ENCODE peak calls at places on chromosomes 12 and 14, in five cellular contexts. H is A549, G is IMR-90, K is stomach, E is uterus. O is an unnamed sample.

GRCh38 chr14:89540830-89541470 is 123.9 kb upstream of the FOXN3 start:
- DNase-seq in H (no peak), G (peak; percentile 95), K (no peak), E (no peak), O (no peak)

GRCh38 chr14:41016213-41016612 is 590.5 kb upstream of the LRFN5 start:
- DNase-seq in H (no peak), G (no peak), K (no peak), E (no peak), O (no peak)

GRCh38 chr14:77023001-77023996 is 5.2 kb downstream of the IRF2BPL start:
- DNase-seq in H (no peak), G (peak; percentile 38), K (peak; percentile 76), E (peak; percentile 82), O (no peak)

GRCh38 chr14:23610090-23610814 is 25.9 kb upstream of the DHRS2 start:
- DNase-seq in H (no peak), G (no peak), K (no peak), E (no peak), O (no peak)

GRCh38 chr12:13163868-13164267 is 32.7 kb upstream of the EMP1 start:
- DNase-seq in H (no peak), G (no peak), K (no peak), E (no peak), O (no peak)

GRCh38 chr12:127381043-127381668 is 885.8 kb upstream of the TMEM132C start:
- DNase-seq in H (peak; percentile 30), G (no peak), K (peak; percentile 60), E (no peak), O (peak; percentile 60)

GRCh38 chr14:94460631-94461416 is 8.2 kb upstream of the SERPINA11 start:
- DNase-seq in H (no peak), G (no peak), K (no peak), E (no peak), O (no peak)

GRCh38 chr14:59337151-59337611 is 128.0 kb downstream of the GPR135 start:
- DNase-seq in H (no peak), G (no peak), K (peak; percentile 29), E (peak; percentile 87), O (no peak)

GRCh38 chr12:79681008-79681590 is 9.7 kb downstream of the PAWR start:
- DNase-seq in H (no peak), G (peak; percentile 83), K (no peak), E (no peak), O (no peak)

GRCh38 chr14:60630129-60630528 is 19.1 kb downstream of the SIX1 start:
- DNase-seq in H (no peak), G (no peak), K (no peak), E (no peak), O (no peak)

GRCh38 chr12:56768424-56768823 is 5.3 kb downstream of the HSD17B6 start:
- DNase-seq in H (no peak), G (no peak), K (no peak), E (no peak), O (no peak)

GRCh38 chr14:89325299-89325883 is 91.6 kb downstream of the FOXN3 start:
- DNase-seq in H (no peak), G (no peak), K (no peak), E (no peak), O (no peak)

GRCh38 chr14:104219731-104220224 is 81.4 kb downstream of the KIF26A start:
- DNase-seq in H (no peak), G (no peak), K (no peak), E (no peak), O (no peak)

GRCh38 chr14:71960620-71961353 is 28.6 kb downstream of the RGS6 start:
- DNase-seq in H (no peak), G (no peak), K (no peak), E (no peak), O (no peak)

GRCh38 chr12:70305794-70306193 is 60.3 kb upstream of the KCNMB4 start:
- DNase-seq in H (no peak), G (peak; percentile 65), K (no peak), E (no peak), O (no peak)

GRCh38 chr14:104375551-104376201 is 203.9 kb upstream of the C14orf180 start:
- DNase-seq in H (no peak), G (no peak), K (no peak), E (no peak), O (no peak)

GRCh38 chr12:3920378-3921141 is 47.4 kb upstream of the PARP11 start:
- DNase-seq in H (no peak), G (no peak), K (no peak), E (no peak), O (no peak)

GRCh38 chr12:80230068-80230467 is 130.7 kb downstream of the OTOGL start:
- DNase-seq in H (no peak), G (no peak), K (no peak), E (no peak), O (no peak)

GRCh38 chr12:12357697-12358476 is 1.0 kb downstream of the BORCS5 start:
- DNase-seq in H (no peak), G (peak; percentile 34), K (no peak), E (no peak), O (no peak)

GRCh38 chr14:101481557-101481956 is 79.7 kb upstream of the DIO3 start:
- DNase-seq in H (no peak), G (no peak), K (peak; percentile 13), E (peak; percentile 29), O (no peak)

GRCh38 chr14:64953661-64954060 is 11.1 kb upstream of the GPX2 start:
- DNase-seq in H (no peak), G (no peak), K (no peak), E (no peak), O (no peak)

GRCh38 chr14:20295067-20295466 is 10.7 kb downstream of the TTC5 start:
- DNase-seq in H (no peak), G (no peak), K (no peak), E (no peak), O (no peak)

GRCh38 chr12:68259318-68259940 is 6.0 kb upstream of the IL22 start:
- DNase-seq in H (no peak), G (peak; percentile 92), K (no peak), E (no peak), O (peak; percentile 41)

GRCh38 chr14:61570961-61571299 is 124.4 kb upstream of the HIF1A start:
- DNase-seq in H (no peak), G (no peak), K (no peak), E (no peak), O (no peak)

GRCh38 chr14:68691031-68691864 is 101.6 kb downstream of the ZFP36L1 start:
- DNase-seq in H (no peak), G (no peak), K (no peak), E (peak; percentile 37), O (no peak)

GRCh38 chr14:86279405-86279804 is 749.5 kb downstream of the FLRT2 start:
- DNase-seq in H (no peak), G (no peak), K (no peak), E (no peak), O (no peak)

GRCh38 chr14:56195727-56196126 is 77.5 kb downstream of the PELI2 start:
- DNase-seq in H (no peak), G (peak; percentile 58), K (no peak), E (no peak), O (no peak)

GRCh38 chr12:75872762-75873161 is 158.8 kb downstream of the PHLDA1 start:
- DNase-seq in H (no peak), G (no peak), K (no peak), E (no peak), O (no peak)

GRCh38 chr12:65649126-65649525 is 175.2 kb upstream of the HMGA2 start:
- DNase-seq in H (peak; percentile 72), G (peak; percentile 100), K (no peak), E (peak; percentile 24), O (peak; percentile 48)

GRCh38 chr12:107415834-107416233 is 269.8 kb upstream of the PWP1 start:
- DNase-seq in H (no peak), G (no peak), K (no peak), E (no peak), O (no peak)

GRCh38 chr14:67241416-67242362 is at the start of gene PALS1:
- DNase-seq in H (peak; percentile 33), G (peak; percentile 88), K (no peak), E (peak; percentile 43), O (peak; percentile 15)
- TF ChIP-seq POLR2A in H (no peak), G (peak; percentile 86), K (no peak), E (peak; percentile 34), O (peak; percentile 11)

DNA sequence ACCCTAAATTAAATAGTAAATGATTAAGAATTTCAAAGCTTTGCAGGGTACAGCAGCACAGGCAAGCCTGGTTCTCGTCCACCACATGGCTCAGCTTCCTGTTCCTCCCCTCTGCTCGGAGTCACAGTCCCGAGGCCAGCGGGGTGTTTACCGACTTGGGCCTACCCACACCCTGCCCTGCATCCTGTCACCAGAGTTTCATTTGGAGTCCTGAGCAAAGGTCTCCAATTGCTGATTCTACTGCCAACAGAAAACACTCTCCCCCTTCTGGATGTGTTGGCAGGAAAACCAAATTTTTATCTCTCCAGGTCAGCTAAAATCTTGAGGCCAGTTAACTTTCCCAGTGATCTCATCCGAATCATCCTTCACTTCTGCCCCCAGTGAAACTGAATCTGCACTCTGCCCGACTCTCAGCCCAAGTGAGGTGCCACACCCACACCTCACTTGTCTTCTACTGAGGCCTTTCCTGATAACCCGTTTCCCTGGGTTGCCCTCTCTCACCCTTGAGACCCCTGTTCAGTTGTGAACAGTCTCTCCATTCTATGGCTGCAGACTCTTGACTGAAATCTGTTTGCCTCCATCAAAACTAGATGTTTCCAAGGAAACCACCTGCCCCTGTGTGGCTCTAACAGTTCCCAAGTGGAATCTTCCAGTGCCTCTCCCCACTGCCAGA is 71.2 kb downstream of the VCPKMT start:
- DNase-seq in H (no peak), G (peak; percentile 88), K (peak; percentile 87), E (peak; percentile 88), O (no peak)
- TF ChIP-seq POLR2A in H (no peak), G (no peak), K (no peak), E (no peak), O (no peak)

GRCh38 chr12:40105515-40106201 is at the start of gene SLC2A13:
- DNase-seq in H (peak; percentile 69), G (peak; percentile 59), K (peak; percentile 82), E (peak; percentile 66), O (peak; percentile 61)
- TF ChIP-seq POLR2A in H (peak; percentile 76), G (peak; percentile 55), K (no peak), E (peak; percentile 84), O (peak; percentile 83)

DNA sequence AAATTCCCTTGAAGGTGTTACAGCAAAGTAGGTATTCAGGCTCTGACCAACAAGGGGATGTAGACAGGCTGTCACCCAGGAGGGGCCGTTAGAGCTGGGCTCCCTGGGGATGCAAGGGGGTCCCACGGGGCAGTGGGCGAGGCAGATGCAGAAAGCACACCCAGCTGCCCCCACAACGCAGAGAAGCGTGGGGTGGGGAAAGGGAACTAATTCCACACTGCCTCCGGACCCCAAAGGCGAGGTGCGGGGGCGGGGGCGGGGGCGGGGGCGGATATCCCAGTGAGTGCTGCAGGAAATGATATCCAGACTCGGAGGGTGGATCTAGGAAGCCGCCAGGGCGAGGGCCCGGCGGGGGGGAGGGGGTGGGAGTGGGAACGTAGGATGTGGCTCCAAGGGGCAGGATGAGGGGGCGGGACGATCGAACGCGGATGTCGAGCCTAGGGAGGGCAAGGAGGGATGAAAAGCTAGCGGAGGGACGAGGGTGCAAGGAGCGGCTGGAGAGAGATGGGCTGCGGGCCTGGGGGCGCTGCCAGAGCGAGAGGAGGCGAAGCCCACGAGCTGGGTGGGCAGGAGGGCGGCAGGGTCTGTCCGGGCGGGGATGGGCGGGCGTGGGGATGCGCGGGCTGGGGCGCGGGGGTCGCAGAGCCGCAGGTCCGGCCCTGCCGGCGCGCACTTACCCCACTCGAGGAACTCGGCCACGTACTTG is 874 bp downstream of the CDC42BPB start:
- DNase-seq in H (peak; percentile 57), G (peak; percentile 55), K (peak; percentile 55), E (peak; percentile 75), O (peak; percentile 75)
- TF ChIP-seq POLR2A in H (peak; percentile 28), G (peak; percentile 15), K (no peak), E (no peak), O (peak; percentile 46)

DNA sequence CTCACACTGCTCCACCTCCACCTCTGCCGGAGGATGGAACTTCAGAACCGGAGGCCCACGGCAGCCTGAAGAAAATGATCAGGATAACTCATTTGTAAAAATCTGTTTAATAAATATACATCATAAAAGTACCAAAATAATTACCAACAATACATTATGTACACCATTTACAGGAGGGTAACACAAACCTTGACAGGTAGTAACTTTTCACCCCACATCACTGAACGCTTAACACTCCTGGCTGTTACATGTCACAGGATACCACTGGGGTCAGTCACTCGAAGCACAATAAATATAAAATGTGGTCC is 3.2 kb downstream of the NFKBIA start:
- DNase-seq in H (no peak), G (no peak), K (no peak), E (no peak), O (no peak)
- TF ChIP-seq POLR2A in H (no peak), G (no peak), K (no peak), E (no peak), O (no peak)

O was measured in H54.